ENCODE peak calls at places on chromosomes 6 and 20, in eight cellular contexts. P, F, Y, C, R, Z, T and H are unnamed samples.

GRCh38 chr6:164554700-164555479 is 754.5 kb downstream of the C6orf118 start:
- DNase-seq in R (no peak), Y (no peak), Z (no peak), T (no peak), P (no peak), F (no peak), C (no peak), H (no peak)

GRCh38 chr20:10239954-10240353 is 21.3 kb downstream of the SNAP25 start:
- DNase-seq in C (no peak), Y (no peak), F (no peak), Z (no peak), P (no peak), T (peak), R (no peak), H (no peak)

GRCh38 chr6:140487586-140487985 is 1113.1 kb upstream of the CITED2 start:
- DNase-seq in P (no peak), T (no peak), Z (no peak), C (no peak), F (no peak), R (no peak), Y (no peak), H (no peak)

GRCh38 chr6:111555041-111555440 is 50.6 kb downstream of the TRAF3IP2 start:
- DNase-seq in C (no peak), P (no peak), Z (peak), T (peak), F (no peak), Y (no peak), R (no peak), H (no peak)

GRCh38 chr6:99613705-99614429 is 7.2 kb downstream of the PRDM13 start:
- DNase-seq in C (no peak), R (peak), Z (no peak), P (no peak), T (no peak), F (no peak), Y (peak), H (no peak)

GRCh38 chr20:10065154-10065833 is 30.5 kb downstream of the ANKEF1 start:
- DNase-seq in F (no peak), T (peak), C (no peak), Y (no peak), R (no peak), P (no peak), Z (no peak), H (no peak)

GRCh38 chr20:58649288-58650180 is 1.5 kb upstream of the STX16 start:
- DNase-seq in T (no peak), F (no peak), R (peak), Y (no peak), P (peak), C (peak), Z (no peak), H (no peak)

GRCh38 chr6:1901556-1901955 is 291.8 kb downstream of the FOXC1 start:
- DNase-seq in C (no peak), F (no peak), Y (peak), Z (peak), R (no peak), P (no peak), T (peak), H (no peak)

GRCh38 chr6:71388068-71388744 is 99.6 kb downstream of the OGFRL1 start:
- DNase-seq in Z (no peak), F (no peak), C (no peak), P (no peak), R (no peak), Y (no peak), T (no peak), H (no peak)

GRCh38 chr6:6614096-6614964 is 25.8 kb downstream of the LY86 start:
- DNase-seq in F (no peak), R (no peak), Z (no peak), Y (no peak), P (no peak), C (no peak), T (no peak), H (no peak)

GRCh38 chr6:112416885-112417284 is 69.8 kb downstream of the RFPL4B start:
- DNase-seq in F (no peak), C (no peak), R (no peak), P (peak), T (no peak), Y (no peak), Z (no peak), H (no peak)

GRCh38 chr6:52976591-52977035 is 18.5 kb downstream of the GSTA4 start:
- DNase-seq in R (no peak), T (no peak), Y (no peak), C (no peak), Z (no peak), F (no peak), P (no peak), H (no peak)

GRCh38 chr6:134352786-134353480 is 35.0 kb upstream of the SGK1 start:
- DNase-seq in C (no peak), T (peak), R (no peak), Y (peak), Z (peak), F (no peak), P (no peak), H (no peak)

GRCh38 chr6:28488916-28489365 is 26.7 kb downstream of the GPX6 start:
- DNase-seq in Z (no peak), R (no peak), P (no peak), F (no peak), Y (peak), C (peak), T (peak), H (peak)

GRCh38 chr6:6351626-6352025 is 31.2 kb upstream of the F13A1 start:
- DNase-seq in T (no peak), F (no peak), Y (no peak), P (no peak), C (no peak), Z (no peak), R (no peak), H (no peak)

GRCh38 chr6:25173951-25174474 is 105.2 kb upstream of the CARMIL1 start:
- DNase-seq in C (no peak), F (no peak), P (no peak), Y (peak), R (no peak), Z (peak), T (peak), H (no peak)

GRCh38 chr20:19735446-19735845 is 22.6 kb upstream of the RIN2 start:
- DNase-seq in T (peak), R (peak), C (no peak), Y (peak), F (no peak), Z (peak), P (peak), H (no peak)

GRCh38 chr6:16725145-16725864 is 36.0 kb downstream of the ATXN1 start:
- DNase-seq in Z (peak), Y (peak), F (no peak), R (no peak), T (peak), C (no peak), P (no peak), H (no peak)

GRCh38 chr20:53939554-53940355 is 130.6 kb downstream of the BCAS1 start:
- DNase-seq in C (peak), Z (peak), T (peak), R (peak), P (peak), Y (peak), F (peak), H (peak)
- H3K4me3 ChIP-seq in C (peak), Z (no peak), T (no peak), R (peak), P (peak), Y (no peak), F (no peak), H (peak)

DNA sequence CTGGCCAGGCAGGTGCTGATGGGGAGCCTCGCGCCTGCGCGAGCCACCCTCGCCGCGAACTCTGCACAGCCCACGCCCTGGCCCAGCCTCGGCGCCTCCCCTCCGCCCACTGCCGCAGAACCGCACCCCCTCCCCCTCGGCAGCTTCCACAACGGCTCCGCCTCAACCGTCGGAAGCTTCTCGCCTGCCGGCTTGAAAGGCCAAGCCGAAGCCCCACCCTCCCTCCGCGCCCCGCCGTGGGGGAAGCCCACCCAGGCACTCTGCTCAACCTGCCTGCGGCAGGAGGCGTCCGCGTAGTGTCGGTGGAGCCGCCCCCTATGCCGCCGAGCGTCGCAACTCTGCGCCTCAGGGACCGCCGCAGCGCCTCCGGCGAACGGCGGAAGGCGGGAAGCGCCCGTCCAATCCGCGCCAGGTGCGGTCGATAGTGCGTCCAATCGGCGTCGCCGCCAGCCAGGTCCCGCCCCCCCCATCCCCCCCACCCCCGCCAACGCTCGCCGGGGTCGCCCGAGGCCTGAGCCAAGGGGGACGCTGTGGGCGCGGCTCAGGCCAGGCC is at the start of gene SYCP2:
- DNase-seq in R (peak), Z (no peak), Y (no peak), F (peak), T (peak), C (peak), P (peak), H (no peak)
- H3K4me3 ChIP-seq in R (peak), Z (peak), Y (peak), F (peak), T (peak), C (peak), P (peak), H (peak)

GRCh38 chr6:42337985-42338572 is 113.6 kb downstream of the TRERF1 start:
- DNase-seq in T (no peak), R (no peak), Z (no peak), F (no peak), P (no peak), C (no peak), Y (no peak), H (no peak)
- H3K4me3 ChIP-seq in T (no peak), R (no peak), Z (no peak), F (no peak), P (no peak), C (no peak), Y (no peak), H (no peak)

GRCh38 chr20:46407671-46407996 is 1.2 kb upstream of the ELMO2 start:
- DNase-seq in T (no peak), R (no peak), Z (no peak), Y (no peak), P (no peak), C (no peak), F (no peak), H (no peak)
- H3K4me3 ChIP-seq in T (no peak), R (no peak), Z (no peak), Y (no peak), P (peak), C (no peak), F (no peak), H (no peak)

GRCh38 chr6:127897437-127897836 is 3.4 kb downstream of the THEMIS start:
- DNase-seq in F (no peak), Z (no peak), Y (no peak), T (no peak), R (no peak), C (no peak), P (no peak), H (no peak)

GRCh38 chr6:127904160-127904559 is 3.3 kb upstream of the THEMIS start:
- DNase-seq in P (no peak), Y (no peak), C (no peak), Z (no peak), F (no peak), T (no peak), R (no peak), H (no peak)

GRCh38 chr6:127902933-127903332 is 2.1 kb upstream of the THEMIS start:
- DNase-seq in F (no peak), C (no peak), T (no peak), P (no peak), Z (no peak), Y (no peak), R (no peak), H (no peak)

GRCh38 chr6:127900935-127901334 is at the start of gene THEMIS:
- DNase-seq in C (no peak), R (no peak), F (peak), P (no peak), Z (no peak), T (no peak), Y (no peak), H (no peak)
- H3K4me3 ChIP-seq in C (no peak), R (no peak), F (peak), P (no peak), Z (no peak), T (no peak), Y (no peak), H (no peak)

GRCh38 chr6:35453236-35453635 is 1.1 kb downstream of the FANCE start:
- DNase-seq in P (no peak), R (no peak), Y (no peak), C (no peak), Z (no peak), T (no peak), F (no peak), H (no peak)
- H3K4me3 ChIP-seq in P (peak), R (peak), Y (peak), C (no peak), Z (peak), T (no peak), F (peak), H (peak)